ENCODE peak calls at places on chromosomes 1 and 21, in six cellular contexts. X is GM12878, E is H1, N is K562, L is GM12891, Y is HepG2. W is an unnamed sample.

GRCh38 chr1:156586323-156586722 is 5.3 kb upstream of the NAXE start:
- DNase-seq in X (no peak), E (no peak), N (no peak), L (no peak), Y (no peak), W (no peak)

GRCh38 chr1:109933856-109934711 is 23.4 kb downstream of the CSF1 start:
- DNase-seq in X (no peak), E (no peak), N (peak), L (no peak), Y (peak), W (no peak)

GRCh38 chr1:178371999-178372398 is 124.8 kb downstream of the CLEC20A start:
- DNase-seq in X (no peak), E (no peak), N (no peak), L (no peak), Y (no peak), W (no peak)

GRCh38 chr1:45213892-45214291 is 7.5 kb upstream of the ZSWIM5 start:
- DNase-seq in X (no peak), E (no peak), N (no peak), L (no peak), Y (no peak), W (no peak)

GRCh38 chr1:25083481-25084345 is 148.6 kb downstream of the SYF2 start:
- DNase-seq in X (no peak), E (no peak), N (no peak), L (no peak), Y (no peak), W (no peak)

GRCh38 chr1:237000191-237000590 is 4.0 kb downstream of the MT1HL1 start:
- DNase-seq in X (no peak), E (no peak), N (no peak), L (no peak), Y (no peak), W (no peak)

GRCh38 chr1:19232526-19232851 is 18.8 kb downstream of the EMC1 start:
- DNase-seq in X (no peak), E (no peak), N (no peak), L (no peak), Y (peak), W (no peak)

GRCh38 chr1:160739098-160739511 is at the start of gene SLAMF7:
- DNase-seq in X (peak), E (no peak), N (peak), L (no peak), Y (no peak), W (no peak)

GRCh38 chr21:39052718-39053117 is 130.5 kb downstream of the PSMG1 start:
- DNase-seq in X (no peak), E (no peak), N (no peak), L (no peak), Y (no peak), W (no peak)

GRCh38 chr1:21904725-21905520 is 32.2 kb downstream of the HSPG2 start:
- DNase-seq in X (no peak), E (no peak), N (peak), L (no peak), Y (no peak), W (no peak)

GRCh38 chr21:42234026-42234425 is 15.1 kb downstream of the ABCG1 start:
- DNase-seq in X (no peak), E (no peak), N (no peak), L (no peak), Y (no peak), W (no peak)

DNA sequence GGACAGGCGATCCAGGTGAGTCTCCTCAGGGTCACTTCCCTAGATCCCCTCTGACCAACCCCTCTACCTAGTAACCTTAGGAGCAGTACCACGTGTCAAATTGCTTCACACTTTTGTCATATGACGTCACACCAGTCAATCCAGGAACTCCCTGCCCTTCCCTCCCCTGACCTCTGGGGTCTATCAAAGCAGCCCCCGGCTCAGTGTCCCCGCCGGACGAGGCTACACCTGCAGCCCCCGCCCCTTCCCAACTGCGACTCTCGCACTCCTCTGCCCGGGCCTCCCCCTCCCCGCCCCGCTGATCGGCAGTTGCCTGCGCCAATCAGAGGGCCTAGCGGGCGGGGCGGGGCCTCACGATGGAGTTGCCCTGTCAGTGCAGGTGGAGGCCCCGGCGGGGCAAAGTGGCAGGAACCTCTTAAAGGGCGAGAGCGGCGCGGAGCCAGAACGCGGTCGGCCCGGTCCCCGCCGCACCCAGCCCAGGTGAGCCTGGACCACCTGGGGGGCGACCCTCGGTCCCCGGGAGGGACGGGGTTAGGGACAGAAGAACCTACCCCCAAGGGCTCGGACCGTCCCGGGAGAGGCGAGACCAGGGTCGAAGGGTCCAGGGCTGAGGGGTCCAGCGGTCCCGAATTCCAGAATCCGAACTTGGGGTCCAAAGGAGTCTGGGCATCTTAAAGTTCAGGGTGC is 27.5 kb upstream of the EPB41 start:
- DNase-seq in X (peak), E (peak), N (peak), L (peak), Y (peak), W (peak)
- TF ChIP-seq POLR2A in X (peak), E (no peak), N (peak), L (no peak), Y (peak), W (peak)

GRCh38 chr1:241828576-241828975 is 19.4 kb upstream of the EXO1 start:
- DNase-seq in X (no peak), E (no peak), N (peak), L (no peak), Y (no peak), W (no peak)
- TF ChIP-seq TAF1 in X (no peak), E (no peak), N (no peak), L (no peak), Y (no peak), W (no peak)

GRCh38 chr21:37356710-37357109 is 9.9 kb upstream of the DYRK1A start:
- DNase-seq in X (no peak), E (no peak), N (peak), L (no peak), Y (no peak), W (no peak)
- TF ChIP-seq POLR2AphosphoS5 in X (no peak), E (no peak), N (no peak), L (no peak), Y (no peak), W (no peak)

GRCh38 chr1:53946252-53947171 is at the start of gene LRRC42:
- DNase-seq in X (no peak), E (no peak), N (peak), L (no peak), Y (no peak), W (peak)
- TF ChIP-seq POLR2A in X (peak), E (no peak), N (no peak), L (no peak), Y (no peak), W (peak)